ENCODE peak calls at places on chromosomes 16 and 17, in nine cellular contexts. One of them, this sample, is unnamed.

GRCh38 chr17:9002610-9003354 is 18.5 kb upstream of the NTN1 start:
- DNase-seq in fibroblast of lung: peak
- DNase-seq in astrocyte of the spinal cord: no peak
- DNase-seq in RWPE2: no peak
- DNase-seq in transverse colon: no peak
- DNase-seq in neural progenitor cell: peak
- DNase-seq in AG04450: no peak
- DNase-seq in bronchial epithelial cell: no peak
- DNase-seq in left lung: peak
- DNase-seq in this sample: no peak

GRCh38 chr16:89023621-89024511 is 46.9 kb upstream of the CBFA2T3 start:
- DNase-seq in fibroblast of lung: no peak
- DNase-seq in astrocyte of the spinal cord: no peak
- DNase-seq in RWPE2: peak
- DNase-seq in transverse colon: no peak
- DNase-seq in neural progenitor cell: no peak
- DNase-seq in AG04450: no peak
- DNase-seq in bronchial epithelial cell: no peak
- DNase-seq in left lung: peak
- DNase-seq in this sample: no peak

GRCh38 chr17:59001158-59001814 is 105.4 kb downstream of the TRIM37 start:
- DNase-seq in fibroblast of lung: peak
- DNase-seq in astrocyte of the spinal cord: peak
- DNase-seq in RWPE2: no peak
- DNase-seq in transverse colon: peak
- DNase-seq in neural progenitor cell: no peak
- DNase-seq in AG04450: no peak
- DNase-seq in bronchial epithelial cell: peak
- DNase-seq in left lung: no peak
- DNase-seq in this sample: peak

GRCh38 chr16:67647111-67647651 is 2.2 kb downstream of the CARMIL2 start:
- DNase-seq in fibroblast of lung: no peak
- DNase-seq in astrocyte of the spinal cord: no peak
- DNase-seq in RWPE2: no peak
- DNase-seq in transverse colon: no peak
- DNase-seq in neural progenitor cell: no peak
- DNase-seq in AG04450: no peak
- DNase-seq in bronchial epithelial cell: peak
- DNase-seq in left lung: no peak
- DNase-seq in this sample: no peak

GRCh38 chr17:40522250-40522960 is 21.0 kb upstream of the TNS4 start:
- DNase-seq in fibroblast of lung: peak
- DNase-seq in astrocyte of the spinal cord: no peak
- DNase-seq in RWPE2: peak
- DNase-seq in transverse colon: no peak
- DNase-seq in neural progenitor cell: no peak
- DNase-seq in AG04450: no peak
- DNase-seq in bronchial epithelial cell: no peak
- DNase-seq in left lung: no peak
- DNase-seq in this sample: no peak

GRCh38 chr16:88323041-88323440 is 59.7 kb upstream of the ZNF469 start:
- DNase-seq in fibroblast of lung: no peak
- DNase-seq in astrocyte of the spinal cord: no peak
- DNase-seq in RWPE2: no peak
- DNase-seq in transverse colon: no peak
- DNase-seq in neural progenitor cell: no peak
- DNase-seq in AG04450: no peak
- DNase-seq in bronchial epithelial cell: no peak
- DNase-seq in left lung: peak
- DNase-seq in this sample: no peak

GRCh38 chr16:82156761-82157654 is 13.0 kb downstream of the MPHOSPH6 start:
- DNase-seq in fibroblast of lung: peak
- DNase-seq in astrocyte of the spinal cord: peak
- DNase-seq in RWPE2: no peak
- DNase-seq in transverse colon: no peak
- DNase-seq in neural progenitor cell: no peak
- DNase-seq in AG04450: no peak
- DNase-seq in bronchial epithelial cell: peak
- DNase-seq in left lung: no peak
- DNase-seq in this sample: peak

GRCh38 chr17:32876414-32877163 is at the start of gene MYO1D:
- DNase-seq in fibroblast of lung: no peak
- DNase-seq in astrocyte of the spinal cord: no peak
- DNase-seq in RWPE2: peak
- DNase-seq in transverse colon: peak
- DNase-seq in neural progenitor cell: peak
- DNase-seq in AG04450: no peak
- DNase-seq in bronchial epithelial cell: peak
- DNase-seq in left lung: peak
- DNase-seq in this sample: peak

DNA sequence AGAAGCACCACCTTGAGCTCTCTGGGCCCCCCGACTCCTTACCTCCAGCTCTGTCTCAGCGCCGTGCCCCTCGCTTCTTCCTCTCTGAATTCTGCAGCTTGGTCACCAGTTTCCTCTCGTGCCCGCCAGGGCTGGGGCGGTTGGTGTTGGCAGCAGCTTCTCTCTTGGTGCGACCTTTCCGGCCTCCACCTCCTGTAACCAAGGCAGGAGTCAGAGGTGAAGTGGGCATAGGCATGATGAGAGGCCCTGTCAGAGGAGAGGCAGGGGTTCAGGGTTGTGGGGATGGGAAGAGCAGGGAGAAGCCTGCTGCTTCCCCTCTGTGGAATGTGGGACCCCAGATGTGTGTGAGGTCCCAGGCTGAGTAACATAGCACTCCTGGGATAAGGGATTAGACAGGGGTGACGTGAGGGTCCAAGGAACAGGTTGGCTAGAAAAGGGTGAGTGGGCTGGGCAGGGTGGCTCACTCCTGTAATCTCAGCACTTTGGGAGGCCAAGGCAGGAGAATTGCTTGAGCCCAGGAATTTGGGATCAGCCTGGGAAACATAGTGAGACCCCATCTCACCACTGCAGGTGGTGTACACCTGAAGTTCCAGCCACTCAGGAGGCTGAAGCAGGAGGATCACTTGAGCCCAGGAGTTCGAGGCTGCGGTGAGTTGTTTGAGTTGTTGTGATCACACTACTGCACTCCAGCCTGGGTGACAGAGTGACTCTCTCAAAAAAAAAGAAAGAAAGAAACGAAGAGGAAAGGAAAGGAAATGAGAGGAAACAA is 626 bp downstream of the NUPR1 start:
- DNase-seq in fibroblast of lung: no peak
- DNase-seq in astrocyte of the spinal cord: no peak
- DNase-seq in RWPE2: no peak
- DNase-seq in transverse colon: peak
- DNase-seq in neural progenitor cell: no peak
- DNase-seq in AG04450: no peak
- DNase-seq in bronchial epithelial cell: no peak
- DNase-seq in left lung: peak
- DNase-seq in this sample: no peak
- H3K4me3 ChIP-seq in fibroblast of lung: peak
- H3K4me3 ChIP-seq in astrocyte of the spinal cord: peak
- H3K4me3 ChIP-seq in RWPE2: peak
- H3K4me3 ChIP-seq in transverse colon: peak
- H3K4me3 ChIP-seq in neural progenitor cell: no peak
- H3K4me3 ChIP-seq in AG04450: peak
- H3K4me3 ChIP-seq in bronchial epithelial cell: peak
- H3K4me3 ChIP-seq in left lung: peak
- H3K4me3 ChIP-seq in this sample: peak

GRCh38 chr17:63997341-63998048 is 656 bp upstream of the PRR29 start:
- DNase-seq in fibroblast of lung: no peak
- DNase-seq in astrocyte of the spinal cord: no peak
- DNase-seq in RWPE2: peak
- DNase-seq in transverse colon: no peak
- DNase-seq in neural progenitor cell: peak
- DNase-seq in AG04450: no peak
- DNase-seq in bronchial epithelial cell: no peak
- DNase-seq in left lung: no peak
- DNase-seq in this sample: no peak
- TF ChIP-seq CTCF in fibroblast of lung: no peak
- TF ChIP-seq CTCF in astrocyte of the spinal cord: no peak
- TF ChIP-seq CTCF in RWPE2: no peak
- TF ChIP-seq CTCF in transverse colon: no peak
- TF ChIP-seq CTCF in neural progenitor cell: no peak
- TF ChIP-seq CTCF in AG04450: no peak
- TF ChIP-seq CTCF in bronchial epithelial cell: no peak
- TF ChIP-seq CTCF in left lung: no peak
- TF ChIP-seq CTCF in this sample: no peak

GRCh38 chr16:4283939-4284338 is 11.1 kb upstream of the TFAP4 start:
- DNase-seq in fibroblast of lung: peak
- DNase-seq in astrocyte of the spinal cord: peak
- DNase-seq in RWPE2: no peak
- DNase-seq in transverse colon: no peak
- DNase-seq in neural progenitor cell: no peak
- DNase-seq in AG04450: no peak
- DNase-seq in bronchial epithelial cell: peak
- DNase-seq in left lung: no peak
- DNase-seq in this sample: peak

GRCh38 chr16:4291699-4292098 is 18.9 kb upstream of the TFAP4 start:
- DNase-seq in fibroblast of lung: no peak
- DNase-seq in astrocyte of the spinal cord: no peak
- DNase-seq in RWPE2: no peak
- DNase-seq in transverse colon: no peak
- DNase-seq in neural progenitor cell: no peak
- DNase-seq in AG04450: no peak
- DNase-seq in bronchial epithelial cell: no peak
- DNase-seq in left lung: no peak
- DNase-seq in this sample: no peak

GRCh38 chr16:4290236-4290830 is 17.5 kb upstream of the TFAP4 start:
- DNase-seq in fibroblast of lung: peak
- DNase-seq in astrocyte of the spinal cord: peak
- DNase-seq in RWPE2: no peak
- DNase-seq in transverse colon: no peak
- DNase-seq in neural progenitor cell: no peak
- DNase-seq in AG04450: no peak
- DNase-seq in bronchial epithelial cell: peak
- DNase-seq in left lung: no peak
- DNase-seq in this sample: peak

GRCh38 chr16:4285167-4285566 is 12.3 kb upstream of the TFAP4 start:
- DNase-seq in fibroblast of lung: no peak
- DNase-seq in astrocyte of the spinal cord: no peak
- DNase-seq in RWPE2: no peak
- DNase-seq in transverse colon: no peak
- DNase-seq in neural progenitor cell: no peak
- DNase-seq in AG04450: no peak
- DNase-seq in bronchial epithelial cell: no peak
- DNase-seq in left lung: no peak
- DNase-seq in this sample: no peak

DNA sequence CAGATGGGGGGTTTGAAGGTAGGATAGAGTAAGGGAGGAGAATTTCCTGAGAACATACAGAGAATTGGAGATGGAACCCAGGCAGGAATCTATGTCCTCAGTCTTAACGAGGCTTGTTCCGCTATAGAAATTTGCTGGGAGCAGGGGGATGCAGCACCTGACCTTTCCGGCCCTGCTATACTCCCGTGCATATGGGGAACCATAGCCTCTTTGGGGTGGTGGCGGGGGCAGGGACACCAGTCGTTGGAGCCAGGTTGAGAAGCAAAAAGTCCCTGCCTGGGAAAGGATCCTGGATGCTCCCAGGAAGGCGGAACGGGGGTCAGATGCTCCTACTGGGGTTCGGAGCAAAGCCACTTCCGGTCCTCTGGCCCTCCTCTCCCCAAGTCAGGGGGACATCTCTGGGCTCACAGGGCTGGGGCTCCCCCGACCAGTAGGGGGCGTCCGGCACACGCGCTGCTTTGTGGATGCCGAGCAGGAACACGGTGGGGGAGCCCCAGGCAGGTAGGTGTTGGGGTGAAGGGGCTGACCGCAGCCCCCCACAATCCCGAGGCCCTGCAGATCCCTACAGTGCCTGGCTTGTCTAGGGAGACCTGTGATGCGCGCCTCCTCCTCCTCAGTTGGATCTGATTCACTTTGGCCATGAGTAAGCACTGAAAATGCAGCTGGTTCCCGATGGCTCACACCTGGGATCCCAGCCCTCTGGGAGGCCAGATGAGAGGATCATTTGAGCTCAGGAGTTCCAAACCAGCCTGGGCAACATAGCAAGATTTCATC is 15.5 kb upstream of the TFAP4 start:
- DNase-seq in fibroblast of lung: peak
- DNase-seq in astrocyte of the spinal cord: peak
- DNase-seq in RWPE2: no peak
- DNase-seq in transverse colon: peak
- DNase-seq in neural progenitor cell: peak
- DNase-seq in AG04450: no peak
- DNase-seq in bronchial epithelial cell: peak
- DNase-seq in left lung: peak
- DNase-seq in this sample: peak
- H3K4me3 ChIP-seq in fibroblast of lung: no peak
- H3K4me3 ChIP-seq in astrocyte of the spinal cord: no peak
- H3K4me3 ChIP-seq in RWPE2: no peak
- H3K4me3 ChIP-seq in transverse colon: no peak
- H3K4me3 ChIP-seq in neural progenitor cell: no peak
- H3K4me3 ChIP-seq in AG04450: no peak
- H3K4me3 ChIP-seq in bronchial epithelial cell: no peak
- H3K4me3 ChIP-seq in left lung: no peak
- H3K4me3 ChIP-seq in this sample: no peak

GRCh38 chr16:30839523-30840227 is 52.7 kb upstream of the ZNF629 start:
- DNase-seq in fibroblast of lung: no peak
- DNase-seq in astrocyte of the spinal cord: no peak
- DNase-seq in RWPE2: no peak
- DNase-seq in transverse colon: peak
- DNase-seq in neural progenitor cell: peak
- DNase-seq in AG04450: no peak
- DNase-seq in bronchial epithelial cell: no peak
- DNase-seq in left lung: no peak
- DNase-seq in this sample: no peak

GRCh38 chr16:30841332-30841731 is 52.5 kb downstream of the BCL7C start:
- DNase-seq in fibroblast of lung: no peak
- DNase-seq in astrocyte of the spinal cord: no peak
- DNase-seq in RWPE2: no peak
- DNase-seq in transverse colon: no peak
- DNase-seq in neural progenitor cell: no peak
- DNase-seq in AG04450: no peak
- DNase-seq in bronchial epithelial cell: no peak
- DNase-seq in left lung: no peak
- DNase-seq in this sample: no peak

GRCh38 chr16:30837904-30838303 is 50.9 kb upstream of the ZNF629 start:
- DNase-seq in fibroblast of lung: peak
- DNase-seq in astrocyte of the spinal cord: no peak
- DNase-seq in RWPE2: no peak
- DNase-seq in transverse colon: no peak
- DNase-seq in neural progenitor cell: no peak
- DNase-seq in AG04450: no peak
- DNase-seq in bronchial epithelial cell: no peak
- DNase-seq in left lung: no peak
- DNase-seq in this sample: no peak

GRCh38 chr16:30842971-30843370 is 50.9 kb downstream of the BCL7C start:
- DNase-seq in fibroblast of lung: no peak
- DNase-seq in astrocyte of the spinal cord: no peak
- DNase-seq in RWPE2: no peak
- DNase-seq in transverse colon: no peak
- DNase-seq in neural progenitor cell: no peak
- DNase-seq in AG04450: no peak
- DNase-seq in bronchial epithelial cell: no peak
- DNase-seq in left lung: no peak
- DNase-seq in this sample: no peak

DNA sequence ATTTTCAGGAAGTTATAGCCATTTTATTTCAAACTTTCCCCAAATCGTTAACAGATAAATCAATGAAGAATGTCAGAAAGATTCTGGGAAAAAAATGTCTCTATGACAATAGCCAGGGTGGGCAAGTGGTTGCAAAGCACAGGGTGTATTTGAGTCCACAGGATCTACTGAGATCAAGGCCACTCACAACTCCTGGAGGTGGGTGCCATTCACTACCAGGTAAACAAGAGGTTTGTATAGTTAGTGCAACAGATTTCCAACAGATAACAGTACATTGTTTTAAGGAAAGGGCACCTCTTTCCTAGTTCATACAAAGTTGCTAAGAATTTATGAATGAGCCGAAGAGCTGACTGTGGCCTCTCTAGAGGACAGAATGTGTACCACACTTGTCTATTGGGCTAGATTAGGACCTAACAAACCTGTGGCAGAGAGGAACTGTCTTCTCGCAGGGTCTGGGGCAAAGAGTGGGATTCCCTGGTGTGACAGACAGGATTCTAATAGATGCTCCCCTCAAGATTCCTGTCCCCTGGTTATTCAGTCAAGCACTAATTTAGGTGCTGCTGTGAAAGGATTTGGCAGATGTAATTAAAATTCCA is 52.0 kb upstream of the ZNF629 start:
- DNase-seq in fibroblast of lung: no peak
- DNase-seq in astrocyte of the spinal cord: no peak
- DNase-seq in RWPE2: no peak
- DNase-seq in transverse colon: no peak
- DNase-seq in neural progenitor cell: no peak
- DNase-seq in AG04450: no peak
- DNase-seq in bronchial epithelial cell: no peak
- DNase-seq in left lung: no peak
- DNase-seq in this sample: no peak
- TF ChIP-seq CTCF in fibroblast of lung: no peak
- TF ChIP-seq CTCF in astrocyte of the spinal cord: no peak
- TF ChIP-seq CTCF in RWPE2: no peak
- TF ChIP-seq CTCF in transverse colon: no peak
- TF ChIP-seq CTCF in neural progenitor cell: no peak
- TF ChIP-seq CTCF in AG04450: no peak
- TF ChIP-seq CTCF in bronchial epithelial cell: no peak
- TF ChIP-seq CTCF in left lung: no peak
- TF ChIP-seq CTCF in this sample: no peak